ENCODE peak calls at places on chromosomes 5 and 9, in four cellular contexts. One of them, this sample, is unnamed.

GRCh38 chr5:176545737-176546509 is 3.2 kb upstream of the CDHR2 start:
- DNase-seq in HCT116: no peak
- DNase-seq in H1: no peak
- DNase-seq in K562: no peak
- DNase-seq in this sample: no peak

GRCh38 chr9:91425270-91425669 is 1.6 kb upstream of the NFIL3 start:
- DNase-seq in HCT116: no peak
- DNase-seq in H1: no peak
- DNase-seq in K562: no peak
- DNase-seq in this sample: no peak

GRCh38 chr5:74384851-74385250 is 255.7 kb downstream of the ENC1 start:
- DNase-seq in HCT116: no peak
- DNase-seq in H1: no peak
- DNase-seq in K562: no peak
- DNase-seq in this sample: no peak

GRCh38 chr5:172713113-172713808 is 57.7 kb downstream of the DUSP1 start:
- DNase-seq in HCT116: no peak
- DNase-seq in H1: peak
- DNase-seq in K562: peak
- DNase-seq in this sample: no peak

GRCh38 chr9:106019017-106019692 is 324.8 kb downstream of the TMEM38B start:
- DNase-seq in HCT116: no peak
- DNase-seq in H1: no peak
- DNase-seq in K562: no peak
- DNase-seq in this sample: no peak

GRCh38 chr5:84130006-84130580 is 254.6 kb downstream of the EDIL3 start:
- DNase-seq in HCT116: no peak
- DNase-seq in H1: no peak
- DNase-seq in K562: no peak
- DNase-seq in this sample: no peak

GRCh38 chr9:83154087-83154736 is 91.3 kb upstream of the RASEF start:
- DNase-seq in HCT116: no peak
- DNase-seq in H1: no peak
- DNase-seq in K562: no peak
- DNase-seq in this sample: no peak

GRCh38 chr9:16075695-16076094 is 522.9 kb downstream of the CCDC171 start:
- DNase-seq in HCT116: no peak
- DNase-seq in H1: no peak
- DNase-seq in K562: no peak
- DNase-seq in this sample: no peak

GRCh38 chr5:174108765-174109164 is 63.3 kb downstream of the NSG2 start:
- DNase-seq in HCT116: no peak
- DNase-seq in H1: no peak
- DNase-seq in K562: no peak
- DNase-seq in this sample: no peak

GRCh38 chr9:137519553-137519952 is 30.6 kb downstream of the PNPLA7 start:
- DNase-seq in HCT116: no peak
- DNase-seq in H1: no peak
- DNase-seq in K562: no peak
- DNase-seq in this sample: no peak

GRCh38 chr5:126508962-126509279 is 85.7 kb downstream of the GRAMD2B start:
- DNase-seq in HCT116: no peak
- DNase-seq in H1: no peak
- DNase-seq in K562: no peak
- DNase-seq in this sample: no peak

GRCh38 chr5:138077064-138077696 is 6.7 kb upstream of the WNT8A start:
- DNase-seq in HCT116: peak
- DNase-seq in H1: peak
- DNase-seq in K562: peak
- DNase-seq in this sample: peak

GRCh38 chr5:137730331-137730730 is 5.6 kb downstream of the KLHL3 start:
- DNase-seq in HCT116: no peak
- DNase-seq in H1: no peak
- DNase-seq in K562: no peak
- DNase-seq in this sample: no peak

GRCh38 chr5:133831506-133832224 is 136.8 kb downstream of the C5orf15 start:
- DNase-seq in HCT116: no peak
- DNase-seq in H1: no peak
- DNase-seq in K562: no peak
- DNase-seq in this sample: no peak

GRCh38 chr5:61245936-61246335 is 83.7 kb upstream of the SMIM15 start:
- DNase-seq in HCT116: no peak
- DNase-seq in H1: no peak
- DNase-seq in K562: no peak
- DNase-seq in this sample: peak

GRCh38 chr9:131214457-131214856 is 61.9 kb downstream of the FAM78A start:
- DNase-seq in HCT116: no peak
- DNase-seq in H1: no peak
- DNase-seq in K562: no peak
- DNase-seq in this sample: no peak

GRCh38 chr5:168481330-168481788 is 4.9 kb upstream of the RARS1 start:
- DNase-seq in HCT116: no peak
- DNase-seq in H1: no peak
- DNase-seq in K562: no peak
- DNase-seq in this sample: no peak

GRCh38 chr9:115891929-115892328 is 261.7 kb upstream of the PAPPA start:
- DNase-seq in HCT116: no peak
- DNase-seq in H1: no peak
- DNase-seq in K562: no peak
- DNase-seq in this sample: no peak

GRCh38 chr9:90724880-90725279 is 76.7 kb upstream of the SYK start:
- DNase-seq in HCT116: no peak
- DNase-seq in H1: no peak
- DNase-seq in K562: no peak
- DNase-seq in this sample: no peak

GRCh38 chr5:181260720-181261319 is at the start of gene TRIM52:
- DNase-seq in HCT116: peak
- DNase-seq in H1: peak
- DNase-seq in K562: peak
- DNase-seq in this sample: peak

GRCh38 chr9:95572370-95573151 is 55.8 kb upstream of the PTCH1 start:
- DNase-seq in HCT116: no peak
- DNase-seq in H1: no peak
- DNase-seq in K562: no peak
- DNase-seq in this sample: no peak

GRCh38 chr9:135147473-135147805 is 60.0 kb downstream of the OLFM1 start:
- DNase-seq in HCT116: no peak
- DNase-seq in H1: no peak
- DNase-seq in K562: no peak
- DNase-seq in this sample: no peak

GRCh38 chr5:321233-321725 is at the start of gene AHRR:
- DNase-seq in HCT116: no peak
- DNase-seq in H1: peak
- DNase-seq in K562: peak
- DNase-seq in this sample: peak

GRCh38 chr9:136049451-136050265 is 45.4 kb downstream of the NACC2 start:
- DNase-seq in HCT116: no peak
- DNase-seq in H1: no peak
- DNase-seq in K562: no peak
- DNase-seq in this sample: no peak

GRCh38 chr9:114080195-114080772 is 2.2 kb upstream of the AMBP start:
- DNase-seq in HCT116: no peak
- DNase-seq in H1: no peak
- DNase-seq in K562: no peak
- DNase-seq in this sample: no peak

GRCh38 chr5:170117736-170118135 is 12.0 kb downstream of the FOXI1 start:
- DNase-seq in HCT116: no peak
- DNase-seq in H1: peak
- DNase-seq in K562: no peak
- DNase-seq in this sample: no peak

GRCh38 chr5:74938250-74938649 is 72.1 kb upstream of the FAM169A start:
- DNase-seq in HCT116: no peak
- DNase-seq in H1: no peak
- DNase-seq in K562: no peak
- DNase-seq in this sample: no peak

GRCh38 chr9:76985581-76985980 is 33.9 kb upstream of the FOXB2 start:
- DNase-seq in HCT116: no peak
- DNase-seq in H1: no peak
- DNase-seq in K562: no peak
- DNase-seq in this sample: no peak

GRCh38 chr9:16725066-16725465 is 145.4 kb downstream of the BNC2 start:
- DNase-seq in HCT116: no peak
- DNase-seq in H1: no peak
- DNase-seq in K562: no peak
- DNase-seq in this sample: no peak

GRCh38 chr5:127870914-127871313 is 167.7 kb downstream of the CCDC192 start:
- DNase-seq in HCT116: no peak
- DNase-seq in H1: no peak
- DNase-seq in K562: no peak
- DNase-seq in this sample: no peak

GRCh38 chr5:45110399-45110798 is 301.7 kb downstream of the MRPS30 start:
- DNase-seq in HCT116: no peak
- DNase-seq in H1: no peak
- DNase-seq in K562: no peak
- DNase-seq in this sample: no peak

GRCh38 chr5:36683821-36684434 is 77.5 kb downstream of the SLC1A3 start:
- DNase-seq in HCT116: no peak
- DNase-seq in H1: no peak
- DNase-seq in K562: no peak
- DNase-seq in this sample: no peak

DNA sequence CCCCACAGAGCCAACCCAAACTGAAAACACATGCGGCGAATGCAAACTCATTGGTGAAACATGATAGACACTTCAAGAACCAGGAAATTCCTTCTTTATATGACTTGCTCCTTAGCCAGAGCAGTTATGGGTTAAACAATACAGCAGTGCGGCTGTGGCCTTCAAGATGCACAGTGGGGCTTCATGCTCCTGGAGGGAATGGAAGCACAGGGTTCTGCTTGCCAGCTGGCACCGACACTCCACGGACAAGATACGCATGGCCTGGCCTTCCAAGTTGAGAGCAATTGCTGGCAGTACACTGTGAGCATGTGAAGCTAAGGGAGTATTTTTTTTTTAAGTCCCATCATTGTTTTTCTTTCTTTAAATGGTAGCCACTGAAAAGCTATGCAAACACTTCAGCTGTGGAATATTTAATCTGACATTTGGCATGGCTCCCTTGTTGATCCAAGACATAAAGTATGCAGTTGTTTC is 451.6 kb upstream of the CD180 start:
- DNase-seq in HCT116: no peak
- DNase-seq in H1: no peak
- DNase-seq in K562: no peak
- DNase-seq in this sample: no peak
- TF ChIP-seq JUND in HCT116: no peak
- TF ChIP-seq JUND in H1: no peak
- TF ChIP-seq JUND in K562: no peak
- TF ChIP-seq JUND in this sample: no peak

GRCh38 chr9:126218726-126219125 is 107.9 kb upstream of the MVB12B start:
- DNase-seq in HCT116: no peak
- DNase-seq in H1: no peak
- DNase-seq in K562: no peak
- DNase-seq in this sample: no peak

GRCh38 chr9:126221480-126221879 is 105.1 kb upstream of the MVB12B start:
- DNase-seq in HCT116: no peak
- DNase-seq in H1: no peak
- DNase-seq in K562: no peak
- DNase-seq in this sample: no peak

GRCh38 chr9:126217797-126218196 is 108.8 kb upstream of the MVB12B start:
- DNase-seq in HCT116: no peak
- DNase-seq in H1: peak
- DNase-seq in K562: no peak
- DNase-seq in this sample: no peak

GRCh38 chr9:126219166-126219565 is 107.5 kb upstream of the MVB12B start:
- DNase-seq in HCT116: no peak
- DNase-seq in H1: no peak
- DNase-seq in K562: no peak
- DNase-seq in this sample: no peak

DNA sequence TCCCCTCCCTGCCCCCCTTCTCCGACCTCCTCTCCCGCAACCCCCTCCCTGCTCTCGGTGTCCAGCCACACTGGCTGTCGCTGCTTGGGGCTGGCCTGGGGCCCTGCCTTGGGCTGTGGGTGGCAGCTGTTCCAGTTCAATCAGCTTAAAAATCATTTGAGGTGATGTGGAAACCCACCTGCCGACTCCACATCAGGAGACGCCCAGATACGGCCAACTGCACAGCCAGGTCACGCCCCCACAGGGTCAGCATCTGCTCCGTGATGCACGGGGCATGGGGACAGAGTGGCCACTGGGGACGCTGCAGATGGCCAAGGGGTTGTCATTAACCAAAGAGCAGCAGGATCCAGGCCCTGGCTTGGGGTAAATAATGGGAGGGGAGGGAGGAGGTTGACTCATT is 106.9 kb upstream of the MVB12B start:
- DNase-seq in HCT116: no peak
- DNase-seq in H1: peak
- DNase-seq in K562: no peak
- DNase-seq in this sample: no peak
- TF ChIP-seq JUND in HCT116: no peak
- TF ChIP-seq JUND in H1: no peak
- TF ChIP-seq JUND in K562: no peak
- TF ChIP-seq JUND in this sample: no peak

GRCh38 chr5:59863777-59864176 is 29.7 kb downstream of the PDE4D start:
- DNase-seq in HCT116: no peak
- DNase-seq in H1: no peak
- DNase-seq in K562: no peak
- DNase-seq in this sample: no peak
- TF ChIP-seq JUND in HCT116: no peak
- TF ChIP-seq JUND in H1: no peak
- TF ChIP-seq JUND in K562: no peak
- TF ChIP-seq JUND in this sample: no peak

DNA sequence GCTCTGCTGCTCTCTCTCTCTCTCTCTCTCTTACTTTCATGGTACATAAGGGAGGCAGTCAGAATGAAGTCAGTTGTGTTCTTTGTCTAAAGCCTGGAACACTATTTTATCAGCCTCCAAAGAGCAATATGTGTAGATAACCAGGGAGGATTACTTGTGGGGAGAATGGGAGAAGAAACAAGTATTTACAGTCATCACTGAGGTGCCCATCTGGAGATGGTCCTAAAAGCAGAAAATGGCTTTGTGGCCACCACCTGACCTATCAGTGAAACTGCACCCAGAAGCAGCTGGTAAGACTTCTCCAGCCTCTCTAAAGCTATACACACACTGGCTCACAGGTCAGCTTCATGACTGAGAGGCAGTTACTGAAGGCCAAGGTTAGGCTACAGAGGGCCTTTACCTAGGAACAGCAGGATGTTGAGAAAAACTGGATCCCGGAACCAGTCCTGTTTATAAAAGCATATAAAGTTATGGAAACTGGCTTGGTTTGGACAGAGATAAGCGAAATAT is 75.1 kb downstream of the MRPS27 start:
- DNase-seq in HCT116: peak
- DNase-seq in H1: no peak
- DNase-seq in K562: peak
- DNase-seq in this sample: peak
- TF ChIP-seq JUND in HCT116: no peak
- TF ChIP-seq JUND in H1: no peak
- TF ChIP-seq JUND in K562: no peak
- TF ChIP-seq JUND in this sample: no peak

GRCh38 chr5:158975363-158975762 is 124.4 kb downstream of the EBF1 start:
- DNase-seq in HCT116: no peak
- DNase-seq in H1: no peak
- DNase-seq in K562: no peak
- DNase-seq in this sample: no peak
- TF ChIP-seq JUND in HCT116: no peak
- TF ChIP-seq JUND in H1: no peak
- TF ChIP-seq JUND in K562: no peak
- TF ChIP-seq JUND in this sample: no peak

GRCh38 chr5:151911011-151911410 is 13.6 kb downstream of the GLRA1 start:
- DNase-seq in HCT116: no peak
- DNase-seq in H1: no peak
- DNase-seq in K562: no peak
- DNase-seq in this sample: no peak
- TF ChIP-seq JUND in HCT116: no peak
- TF ChIP-seq JUND in H1: no peak
- TF ChIP-seq JUND in K562: no peak
- TF ChIP-seq JUND in this sample: no peak